ENCODE peak calls at places on chromosomes 5 and 9, in nine cellular contexts. L, Z, J, E, K, G, D, O and Y are unnamed samples.

GRCh38 chr9:77807295-77807694 is 159.2 kb upstream of the GNA14 start:
- DNase-seq in J (no peak), O (no peak), D (peak), E (peak), K (no peak), G (peak), Z (no peak), L (no peak), Y (no peak)

GRCh38 chr9:115106642-115107041 is 11.3 kb downstream of the TNC start:
- DNase-seq in Z (no peak), D (no peak), K (no peak), O (no peak), J (no peak), E (no peak), G (no peak), L (no peak), Y (no peak)

GRCh38 chr5:151757233-151758140 is 944 bp downstream of the ATOX1 start:
- DNase-seq in Z (peak), G (no peak), L (no peak), K (peak), D (peak), O (no peak), E (peak), J (peak), Y (no peak)

GRCh38 chr5:159786901-159787691 is 129.2 kb upstream of the ADRA1B start:
- DNase-seq in K (no peak), Z (no peak), G (peak), J (peak), L (no peak), O (peak), D (peak), E (no peak), Y (no peak)

GRCh38 chr9:136202449-136203405 is 2.2 kb downstream of the LHX3 start:
- DNase-seq in Z (no peak), O (no peak), E (no peak), L (no peak), J (no peak), D (no peak), G (no peak), K (no peak), Y (no peak)

GRCh38 chr9:36037580-36038169 is 962 bp downstream of the RECK start:
- DNase-seq in Z (no peak), G (no peak), L (peak), E (peak), J (no peak), O (no peak), K (no peak), D (no peak), Y (no peak)

GRCh38 chr9:2158111-2158610 is 143.0 kb downstream of the SMARCA2 start:
- DNase-seq in K (no peak), D (peak), L (peak), J (peak), O (peak), Z (peak), G (peak), E (peak), Y (peak)

GRCh38 chr5:139795074-139796001 is at the start of gene PSD2:
- DNase-seq in G (no peak), O (no peak), K (no peak), Z (no peak), L (peak), D (no peak), E (no peak), J (no peak), Y (no peak)

GRCh38 chr5:59703789-59704188 is 189.7 kb downstream of the PDE4D start:
- DNase-seq in J (no peak), G (no peak), O (no peak), Z (no peak), K (no peak), E (no peak), L (no peak), D (no peak), Y (no peak)

GRCh38 chr5:1172670-1173404 is 28.6 kb upstream of the SLC6A19 start:
- DNase-seq in K (no peak), E (no peak), L (no peak), J (no peak), Z (peak), O (no peak), D (no peak), G (no peak), Y (no peak)

GRCh38 chr5:9516591-9516990 is 29.3 kb downstream of the SEMA5A start:
- DNase-seq in G (no peak), L (no peak), E (no peak), J (no peak), D (no peak), K (no peak), Z (no peak), O (no peak), Y (no peak)

GRCh38 chr9:20865357-20865756 is 166.1 kb downstream of the HACD4 start:
- DNase-seq in L (no peak), K (no peak), E (no peak), G (no peak), Z (no peak), O (no peak), D (no peak), J (no peak), Y (no peak)

GRCh38 chr5:14917719-14918118 is 46.1 kb upstream of the ANKH start:
- DNase-seq in J (peak), G (peak), D (no peak), E (peak), O (peak), L (no peak), Z (no peak), K (no peak), Y (no peak)

GRCh38 chr5:138138949-138139775 is at the start of gene NME5:
- DNase-seq in D (peak), E (peak), K (no peak), Z (no peak), O (peak), G (peak), L (peak), J (peak), Y (no peak)

GRCh38 chr9:12696931-12697622 is 3.9 kb downstream of the TYRP1 start:
- DNase-seq in L (no peak), G (peak), D (no peak), Z (no peak), O (no peak), K (no peak), J (no peak), E (no peak), Y (no peak)

GRCh38 chr9:33818167-33818831 is 1.3 kb downstream of the UBE2R2 start:
- DNase-seq in O (no peak), J (peak), K (no peak), D (no peak), G (no peak), Z (peak), E (peak), L (no peak), Y (no peak)

GRCh38 chr9:119955276-119955675 is 586.0 kb upstream of the BRINP1 start:
- DNase-seq in J (no peak), D (no peak), L (no peak), K (no peak), O (no peak), E (no peak), Z (no peak), G (no peak), Y (no peak)

GRCh38 chr5:386432-387341 is 56.3 kb upstream of the EXOC3 start:
- DNase-seq in K (no peak), O (no peak), D (no peak), J (peak), Z (no peak), L (no peak), E (no peak), G (peak), Y (no peak)